ENCODE peak calls at places on chromosome 3, in seven cellular contexts. H is M059J, Q is epithelial cell of prostate, E is left cardiac atrium, B is caudate nucleus, N is iris pigment epithelial cell, Z is ureter. W is an unnamed sample.

GRCh38 chr3:45515999-45516804 is 78.3 kb upstream of the LIMD1 start:
- DNase-seq in Q (no peak), H (no peak), N (no peak), E (no peak), B (no peak), Z (no peak), W (no peak)

GRCh38 chr3:148453764-148454163 is 243.9 kb upstream of the AGTR1 start:
- DNase-seq in H (no peak), B (no peak), Q (no peak), Z (no peak), E (no peak), N (no peak), W (no peak)

GRCh38 chr3:143826296-143826695 is 22.0 kb downstream of the SLC9A9 start:
- DNase-seq in H (no peak), E (no peak), Q (no peak), N (no peak), Z (no peak), B (no peak), W (no peak)

GRCh38 chr3:155846119-155846518 is 8.1 kb downstream of the SLC33A1 start:
- DNase-seq in N (no peak), Q (no peak), E (no peak), B (no peak), Z (no peak), H (no peak), W (no peak)

GRCh38 chr3:124277516-124277890 is 285.6 kb upstream of the ROPN1 start:
- DNase-seq in Z (no peak), Q (no peak), H (peak; percentile 47), E (peak; percentile 50), N (peak; percentile 18), B (peak; percentile 15), W (no peak)

GRCh38 chr3:14967285-14967684 is 19.9 kb downstream of the NR2C2 start:
- DNase-seq in B (no peak), E (no peak), N (no peak), H (no peak), Q (no peak), Z (no peak), W (no peak)

GRCh38 chr3:50612973-50613851 is 1.6 kb upstream of the CISH start:
- DNase-seq in H (no peak), Q (no peak), B (no peak), Z (no peak), E (no peak), N (no peak), W (no peak)

GRCh38 chr3:176974303-176974702 is 223.0 kb downstream of the TBL1XR1 start:
- DNase-seq in Q (no peak), B (no peak), E (no peak), H (peak; percentile 31), N (no peak), Z (no peak), W (no peak)

GRCh38 chr3:110814170-110815007 is 257.2 kb upstream of the NECTIN3 start:
- DNase-seq in Q (peak; percentile 59), Z (no peak), E (no peak), H (peak; percentile 97), N (peak; percentile 98), B (no peak), W (no peak)

GRCh38 chr3:10088256-10088655 is 19.8 kb downstream of the FANCD2OS start:
- DNase-seq in B (no peak), Z (no peak), Q (no peak), N (no peak), E (no peak), H (no peak), W (no peak)

GRCh38 chr3:133895208-133896001 is at the start of gene RAB6B:
- DNase-seq in N (peak; percentile 58), Q (no peak), H (peak; percentile 43), E (peak; percentile 54), B (peak; percentile 67), Z (no peak), W (peak; percentile 79)

GRCh38 chr3:77835916-77836315 is 796.0 kb downstream of the ROBO2 start:
- DNase-seq in N (peak; percentile 57), Q (no peak), H (no peak), E (no peak), Z (no peak), B (no peak), W (no peak)

GRCh38 chr3:143972155-143972494 is 502 bp downstream of the DIPK2A start:
- DNase-seq in E (no peak), N (no peak), Q (no peak), Z (no peak), H (no peak), B (peak; percentile 84), W (peak; percentile 73)

GRCh38 chr3:161104561-161105551 is at the start of gene B3GALNT1:
- DNase-seq in E (peak; percentile 71), H (peak; percentile 75), N (peak; percentile 48), Q (no peak), B (peak; percentile 75), Z (peak; percentile 48), W (peak; percentile 52)

GRCh38 chr3:65953881-65954733 is 84.6 kb downstream of the MAGI1 start:
- DNase-seq in B (no peak), E (peak; percentile 49), H (peak; percentile 32), N (no peak), Z (peak; percentile 65), Q (no peak), W (peak; percentile 48)

GRCh38 chr3:94626599-94626998 is 563.7 kb downstream of the NSUN3 start:
- DNase-seq in H (no peak), Z (no peak), N (no peak), Q (no peak), E (no peak), B (no peak), W (no peak)

GRCh38 chr3:122356402-122356801 is 26.6 kb downstream of the MIX23 start:
- DNase-seq in Z (no peak), B (no peak), Q (no peak), H (peak; percentile 59), N (peak; percentile 54), E (no peak), W (no peak)